ENCODE peak calls at places on chromosomes 13 and 19, in five cellular contexts. A is HL-60; E is fibroblast of the conjunctiva; X is neural crest cell; C is activated CD4-positive, alpha-beta T cell treated with anti-CD3 and anti-CD28 coated beads for 48 hours. R is an unnamed sample.

GRCh38 chr19:46298477-46299003 is 1.7 kb downstream of the HIF3A start:
- DNase-seq in X (no peak), E (no peak), A (no peak), C (no peak), R (peak)

GRCh38 chr13:108213946-108214345 is 1.4 kb downstream of the LIG4 start:
- DNase-seq in X (no peak), A (no peak), E (no peak), C (no peak), R (no peak)

GRCh38 chr13:37595162-37595561 is 3.4 kb downstream of the POSTN start:
- DNase-seq in X (no peak), C (no peak), E (no peak), A (no peak), R (no peak)

GRCh38 chr19:5052515-5052914 is 83.6 kb downstream of the KDM4B start:
- DNase-seq in A (no peak), C (no peak), X (no peak), E (no peak), R (no peak)

GRCh38 chr13:100875392-100876043 is 200.9 kb upstream of the TMTC4 start:
- DNase-seq in C (peak), E (peak), X (no peak), A (no peak), R (no peak)

GRCh38 chr19:3067549-3067948 is 5.3 kb upstream of the TLE5 start:
- DNase-seq in E (no peak), C (no peak), A (no peak), X (no peak), R (no peak)

GRCh38 chr13:114112231-114112825 is 20.1 kb downstream of the RASA3 start:
- DNase-seq in E (no peak), C (peak), X (no peak), A (no peak), R (no peak)

GRCh38 chr19:42606660-42607351 is 12.1 kb upstream of the CEACAM8 start:
- DNase-seq in A (peak), C (peak), E (peak), X (peak), R (peak)

GRCh38 chr19:12331211-12331941 is 2.1 kb downstream of the ZNF563 start:
- DNase-seq in E (no peak), A (no peak), X (no peak), C (peak), R (no peak)

GRCh38 chr19:47899335-47899734 is 13.2 kb upstream of the SULT2A1 start:
- DNase-seq in A (no peak), C (no peak), X (no peak), E (no peak), R (no peak)

GRCh38 chr19:34075661-34076091 is 96.6 kb upstream of the LSM14A start:
- DNase-seq in A (peak), X (no peak), C (no peak), E (no peak), R (no peak)

GRCh38 chr19:15320118-15320517 is 12.2 kb downstream of the BRD4 start:
- DNase-seq in A (no peak), E (no peak), C (no peak), X (no peak), R (no peak)

GRCh38 chr13:52001120-52001731 is 10.0 kb downstream of the ATP7B start:
- DNase-seq in C (no peak), E (peak), A (peak), X (no peak), R (no peak)

GRCh38 chr13:110067355-110068175 is 239.4 kb downstream of the COL4A1 start:
- DNase-seq in E (no peak), C (no peak), X (no peak), A (no peak), R (no peak)

GRCh38 chr19:37763488-37763887 is 15.9 kb downstream of the ZNF573 start:
- DNase-seq in E (no peak), X (no peak), C (no peak), A (no peak), R (no peak)

GRCh38 chr13:38166121-38166520 is 183.5 kb upstream of the UFM1 start:
- DNase-seq in X (no peak), E (no peak), C (no peak), A (no peak), R (no peak)

GRCh38 chr19:15424692-15425272 is 6.0 kb upstream of the AKAP8L start:
- DNase-seq in C (no peak), E (no peak), X (no peak), A (no peak), R (no peak)

GRCh38 chr19:44753932-44754742 is 5.6 kb downstream of the BCL3 start:
- DNase-seq in C (peak), E (peak), X (no peak), A (peak), R (peak)

GRCh38 chr19:1470864-1471513 is 8.0 kb downstream of the C19orf25 start:
- DNase-seq in A (no peak), E (no peak), X (no peak), C (no peak), R (no peak)

GRCh38 chr19:14381689-14382474 is 638 bp downstream of the ADGRE5 start:
- DNase-seq in A (peak), X (no peak), E (no peak), C (peak), R (peak)

GRCh38 chr19:11378319-11379189 is 4.1 kb downstream of the SWSAP1 start:
- DNase-seq in E (peak), X (peak), C (peak), A (peak), R (peak)

GRCh38 chr13:74047925-74048324 is 86.3 kb downstream of the KLF12 start:
- DNase-seq in X (no peak), E (no peak), A (no peak), C (no peak), R (no peak)

GRCh38 chr13:102405499-102406079 is 3.7 kb upstream of the FGF14 start:
- DNase-seq in X (no peak), E (no peak), A (no peak), C (no peak), R (no peak)

GRCh38 chr13:109419896-109420295 is 366.5 kb downstream of the IRS2 start:
- DNase-seq in E (no peak), A (no peak), C (no peak), X (no peak), R (no peak)

GRCh38 chr13:26133851-26134250 is 82.0 kb upstream of the SHISA2 start:
- DNase-seq in X (no peak), E (no peak), A (no peak), C (no peak), R (no peak)

GRCh38 chr19:38728752-38729541 is 15.3 kb downstream of the CAPN12 start:
- DNase-seq in X (no peak), A (no peak), E (no peak), C (no peak), R (peak)

GRCh38 chr13:59510377-59510776 is 653.4 kb downstream of the DIAPH3 start:
- DNase-seq in A (no peak), C (no peak), E (no peak), X (no peak), R (no peak)

GRCh38 chr19:13964776-13965175 is 12.5 kb downstream of the DCAF15 start:
- DNase-seq in A (no peak), E (no peak), C (no peak), X (no peak), R (no peak)

GRCh38 chr13:111065698-111066097 is 49.4 kb upstream of the ARHGEF7 start:
- DNase-seq in X (no peak), C (no peak), E (no peak), A (no peak), R (no peak)

GRCh38 chr13:77918391-77919261 is at the start of gene EDNRB:
- DNase-seq in E (no peak), X (peak), C (peak), A (peak), R (peak)

GRCh38 chr13:85040176-85040660 is 759.0 kb downstream of the SLITRK6 start:
- DNase-seq in C (no peak), X (no peak), A (no peak), E (no peak), R (no peak)

R was measured in Peyer's patch.